ENCODE peak calls at places on chromosomes 12 and 14, in eight cellular contexts. One of them, this sample, is unnamed.

GRCh38 chr14:100687386-100687785 is 39.3 kb upstream of the DLK1 start:
- DNase-seq in transverse colon: no peak
- DNase-seq in heart left ventricle: no peak
- DNase-seq in heart right ventricle: no peak
- DNase-seq in small intestine: no peak
- DNase-seq in neuronal stem cell: no peak
- DNase-seq in lung: no peak
- DNase-seq in RWPE2: no peak
- DNase-seq in this sample: no peak

GRCh38 chr12:47828967-47829482 is 9.3 kb upstream of the HDAC7 start:
- DNase-seq in RWPE2: no peak
- DNase-seq in transverse colon: peak; percentile 82
- DNase-seq in lung: peak; percentile 86
- DNase-seq in heart left ventricle: peak; percentile 91
- DNase-seq in small intestine: peak; percentile 70
- DNase-seq in heart right ventricle: peak; percentile 88
- DNase-seq in neuronal stem cell: no peak
- DNase-seq in this sample: no peak

GRCh38 chr14:79011091-79011919 is 841.1 kb downstream of the NRXN3 start:
- DNase-seq in neuronal stem cell: peak; percentile 57
- DNase-seq in heart right ventricle: no peak
- DNase-seq in heart left ventricle: no peak
- DNase-seq in lung: no peak
- DNase-seq in transverse colon: no peak
- DNase-seq in RWPE2: peak; percentile 65
- DNase-seq in small intestine: peak; percentile 9
- DNase-seq in this sample: peak; percentile 11

GRCh38 chr12:3165311-3165931 is 88.2 kb downstream of the TSPAN9 start:
- DNase-seq in transverse colon: no peak
- DNase-seq in RWPE2: no peak
- DNase-seq in lung: no peak
- DNase-seq in heart right ventricle: no peak
- DNase-seq in heart left ventricle: no peak
- DNase-seq in neuronal stem cell: no peak
- DNase-seq in small intestine: no peak
- DNase-seq in this sample: no peak

GRCh38 chr14:59265808-59266207 is 77.3 kb downstream of the DAAM1 start:
- DNase-seq in RWPE2: no peak
- DNase-seq in transverse colon: peak; percentile 35
- DNase-seq in neuronal stem cell: no peak
- DNase-seq in lung: no peak
- DNase-seq in heart right ventricle: no peak
- DNase-seq in small intestine: no peak
- DNase-seq in heart left ventricle: no peak
- DNase-seq in this sample: no peak

GRCh38 chr12:122099280-122099749 is 20.8 kb downstream of the MLXIP start:
- DNase-seq in heart left ventricle: no peak
- DNase-seq in heart right ventricle: no peak
- DNase-seq in lung: no peak
- DNase-seq in transverse colon: no peak
- DNase-seq in small intestine: no peak
- DNase-seq in RWPE2: no peak
- DNase-seq in neuronal stem cell: no peak
- DNase-seq in this sample: no peak

GRCh38 chr12:33488036-33488435 is 48.4 kb upstream of the SYT10 start:
- DNase-seq in RWPE2: no peak
- DNase-seq in heart right ventricle: no peak
- DNase-seq in lung: no peak
- DNase-seq in neuronal stem cell: no peak
- DNase-seq in transverse colon: no peak
- DNase-seq in heart left ventricle: no peak
- DNase-seq in small intestine: peak; percentile 18
- DNase-seq in this sample: no peak

GRCh38 chr14:87643005-87643404 is 350.0 kb downstream of the GALC start:
- DNase-seq in transverse colon: no peak
- DNase-seq in lung: peak; percentile 31
- DNase-seq in RWPE2: no peak
- DNase-seq in small intestine: no peak
- DNase-seq in heart right ventricle: no peak
- DNase-seq in neuronal stem cell: no peak
- DNase-seq in heart left ventricle: peak; percentile 37
- DNase-seq in this sample: no peak

GRCh38 chr12:116277393-116278258 is at the start of gene MED13L:
- DNase-seq in transverse colon: peak; percentile 91
- DNase-seq in small intestine: peak; percentile 84
- DNase-seq in lung: peak; percentile 87
- DNase-seq in heart left ventricle: peak; percentile 93
- DNase-seq in heart right ventricle: peak; percentile 87
- DNase-seq in RWPE2: peak; percentile 80
- DNase-seq in neuronal stem cell: peak; percentile 92
- DNase-seq in this sample: peak; percentile 75

GRCh38 chr12:55637467-55637866 is 775 bp downstream of the OR10P1 start:
- DNase-seq in heart right ventricle: no peak
- DNase-seq in lung: no peak
- DNase-seq in RWPE2: no peak
- DNase-seq in small intestine: peak; percentile 15
- DNase-seq in neuronal stem cell: no peak
- DNase-seq in transverse colon: no peak
- DNase-seq in heart left ventricle: no peak
- DNase-seq in this sample: no peak

GRCh38 chr12:104177663-104178501 is 37.7 kb upstream of the TXNRD1 start:
- DNase-seq in small intestine: peak; percentile 3
- DNase-seq in heart left ventricle: peak; percentile 77
- DNase-seq in transverse colon: peak; percentile 54
- DNase-seq in RWPE2: no peak
- DNase-seq in lung: peak; percentile 58
- DNase-seq in heart right ventricle: peak; percentile 44
- DNase-seq in neuronal stem cell: no peak
- DNase-seq in this sample: no peak

GRCh38 chr12:128571906-128572305 is 251.9 kb downstream of the SLC15A4 start:
- DNase-seq in lung: no peak
- DNase-seq in neuronal stem cell: no peak
- DNase-seq in RWPE2: no peak
- DNase-seq in small intestine: no peak
- DNase-seq in transverse colon: no peak
- DNase-seq in heart right ventricle: no peak
- DNase-seq in heart left ventricle: no peak
- DNase-seq in this sample: no peak

GRCh38 chr14:59582845-59583509 is 6.4 kb upstream of the CCDC175 start:
- DNase-seq in transverse colon: no peak
- DNase-seq in heart left ventricle: peak; percentile 31
- DNase-seq in small intestine: no peak
- DNase-seq in lung: no peak
- DNase-seq in RWPE2: no peak
- DNase-seq in neuronal stem cell: no peak
- DNase-seq in heart right ventricle: no peak
- DNase-seq in this sample: no peak

GRCh38 chr12:94831081-94831747 is 172.3 kb downstream of the NDUFA12 start:
- DNase-seq in neuronal stem cell: no peak
- DNase-seq in transverse colon: peak; percentile 56
- DNase-seq in lung: no peak
- DNase-seq in heart right ventricle: peak; percentile 11
- DNase-seq in RWPE2: no peak
- DNase-seq in small intestine: no peak
- DNase-seq in heart left ventricle: no peak
- DNase-seq in this sample: no peak

GRCh38 chr14:56857206-56857605 is 46.9 kb upstream of the OTX2 start:
- DNase-seq in lung: no peak
- DNase-seq in RWPE2: no peak
- DNase-seq in transverse colon: no peak
- DNase-seq in heart right ventricle: no peak
- DNase-seq in heart left ventricle: no peak
- DNase-seq in neuronal stem cell: no peak
- DNase-seq in small intestine: no peak
- DNase-seq in this sample: no peak

GRCh38 chr14:93056840-93057585 is 58.7 kb downstream of the ITPK1 start:
- DNase-seq in transverse colon: no peak
- DNase-seq in RWPE2: peak; percentile 47
- DNase-seq in lung: no peak
- DNase-seq in heart left ventricle: peak; percentile 68
- DNase-seq in small intestine: peak; percentile 77
- DNase-seq in heart right ventricle: no peak
- DNase-seq in neuronal stem cell: no peak
- DNase-seq in this sample: no peak

GRCh38 chr14:23076785-23077408 is 18.0 kb downstream of the ACIN1 start:
- DNase-seq in lung: no peak
- DNase-seq in neuronal stem cell: no peak
- DNase-seq in heart right ventricle: no peak
- DNase-seq in RWPE2: no peak
- DNase-seq in transverse colon: no peak
- DNase-seq in heart left ventricle: no peak
- DNase-seq in small intestine: no peak
- DNase-seq in this sample: no peak

GRCh38 chr12:57464569-57464968 is 5.0 kb downstream of the GLI1 start:
- DNase-seq in transverse colon: no peak
- DNase-seq in heart right ventricle: no peak
- DNase-seq in heart left ventricle: no peak
- DNase-seq in RWPE2: no peak
- DNase-seq in neuronal stem cell: no peak
- DNase-seq in small intestine: no peak
- DNase-seq in lung: no peak
- DNase-seq in this sample: no peak

GRCh38 chr12:108304633-108305032 is 34.5 kb downstream of the CMKLR1 start:
- DNase-seq in transverse colon: no peak
- DNase-seq in heart left ventricle: peak; percentile 45
- DNase-seq in small intestine: no peak
- DNase-seq in heart right ventricle: no peak
- DNase-seq in lung: no peak
- DNase-seq in neuronal stem cell: no peak
- DNase-seq in RWPE2: no peak
- DNase-seq in this sample: no peak

GRCh38 chr12:101691697-101692096 is 5.7 kb upstream of the CHPT1 start:
- DNase-seq in small intestine: peak; percentile 68
- DNase-seq in heart right ventricle: no peak
- DNase-seq in transverse colon: no peak
- DNase-seq in RWPE2: no peak
- DNase-seq in heart left ventricle: no peak
- DNase-seq in lung: no peak
- DNase-seq in neuronal stem cell: no peak
- DNase-seq in this sample: no peak

GRCh38 chr12:108386704-108387360 is 47.7 kb upstream of the CMKLR1 start:
- DNase-seq in transverse colon: no peak
- DNase-seq in RWPE2: no peak
- DNase-seq in small intestine: no peak
- DNase-seq in heart left ventricle: no peak
- DNase-seq in lung: no peak
- DNase-seq in neuronal stem cell: no peak
- DNase-seq in heart right ventricle: no peak
- DNase-seq in this sample: no peak

GRCh38 chr12:91111366-91112321 is at the start of gene LUM:
- DNase-seq in lung: no peak
- DNase-seq in transverse colon: no peak
- DNase-seq in neuronal stem cell: peak; percentile 6
- DNase-seq in heart left ventricle: peak; percentile 47
- DNase-seq in RWPE2: no peak
- DNase-seq in small intestine: peak; percentile 21
- DNase-seq in heart right ventricle: peak; percentile 42
- DNase-seq in this sample: no peak

DNA sequence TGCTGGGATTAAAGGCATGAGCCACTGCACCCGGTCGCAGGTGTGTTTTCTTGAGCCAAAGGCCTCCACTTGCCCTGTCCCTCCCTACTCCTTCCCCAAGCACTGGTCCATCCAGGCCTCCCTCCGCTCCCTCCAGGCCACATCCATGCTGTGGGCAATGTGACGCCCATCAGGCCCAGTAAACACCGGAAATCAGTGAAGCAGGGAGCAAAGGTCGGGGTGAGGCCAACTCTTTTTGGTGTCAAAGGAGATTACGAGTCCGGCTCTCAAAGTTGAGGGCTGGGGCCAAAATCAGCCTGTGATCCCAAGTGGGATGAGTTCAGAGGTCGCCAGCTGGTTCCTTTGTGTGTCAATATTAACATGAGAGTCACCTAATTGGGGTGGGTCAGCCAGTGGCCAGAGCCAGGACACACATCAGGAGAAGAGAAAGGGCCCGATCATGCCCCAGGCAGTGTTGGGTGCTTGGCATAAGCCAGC is 195.7 kb downstream of the RBM19 start:
- DNase-seq in RWPE2: no peak
- DNase-seq in heart right ventricle: no peak
- DNase-seq in neuronal stem cell: no peak
- DNase-seq in transverse colon: no peak
- DNase-seq in small intestine: no peak
- DNase-seq in heart left ventricle: no peak
- DNase-seq in lung: no peak
- DNase-seq in this sample: no peak
- H3K4me1 ChIP-seq in RWPE2: no peaks in the 10 kb centered on the region
- H3K4me1 ChIP-seq in heart right ventricle: no peaks in the 10 kb centered on the region
- H3K4me1 ChIP-seq in neuronal stem cell: peaks cover 15% of the 10 kb centered on the region
- H3K4me1 ChIP-seq in transverse colon: no peaks in the 10 kb centered on the region
- H3K4me1 ChIP-seq in small intestine: no peaks in the 10 kb centered on the region
- H3K4me1 ChIP-seq in heart left ventricle: no peaks in the 10 kb centered on the region
- H3K4me1 ChIP-seq in lung: no peaks in the 10 kb centered on the region
- H3K4me1 ChIP-seq in this sample: peaks cover 20% of the 10 kb centered on the region

GRCh38 chr14:95663226-95663797 is 22.9 kb upstream of the TCL1B start:
- DNase-seq in lung: no peak
- DNase-seq in heart left ventricle: no peak
- DNase-seq in transverse colon: peak; percentile 9
- DNase-seq in heart right ventricle: no peak
- DNase-seq in RWPE2: no peak
- DNase-seq in neuronal stem cell: no peak
- DNase-seq in small intestine: no peak
- DNase-seq in this sample: no peak
- H3K4me1 ChIP-seq in lung: no peaks in the 10 kb centered on the region
- H3K4me1 ChIP-seq in heart left ventricle: no peaks in the 10 kb centered on the region
- H3K4me1 ChIP-seq in transverse colon: no peaks in the 10 kb centered on the region
- H3K4me1 ChIP-seq in heart right ventricle: no peaks in the 10 kb centered on the region
- H3K4me1 ChIP-seq in RWPE2: no peaks in the 10 kb centered on the region
- H3K4me1 ChIP-seq in neuronal stem cell: peaks cover 8% of the 10 kb centered on the region
- H3K4me1 ChIP-seq in small intestine: no peaks in the 10 kb centered on the region
- H3K4me1 ChIP-seq in this sample: peaks cover 18% of the 10 kb centered on the region

GRCh38 chr12:37565112-37565511 is 751.5 kb upstream of the ALG10B start:
- DNase-seq in heart left ventricle: no peak
- DNase-seq in small intestine: no peak
- DNase-seq in lung: no peak
- DNase-seq in transverse colon: no peak
- DNase-seq in neuronal stem cell: no peak
- DNase-seq in RWPE2: no peak
- DNase-seq in heart right ventricle: no peak
- DNase-seq in this sample: no peak
- H3K4me1 ChIP-seq in heart left ventricle: no peaks in the 10 kb centered on the region
- H3K4me1 ChIP-seq in small intestine: no peaks in the 10 kb centered on the region
- H3K4me1 ChIP-seq in lung: no peaks in the 10 kb centered on the region
- H3K4me1 ChIP-seq in transverse colon: no peaks in the 10 kb centered on the region
- H3K4me1 ChIP-seq in neuronal stem cell: no peaks in the 10 kb centered on the region
- H3K4me1 ChIP-seq in RWPE2: no peaks in the 10 kb centered on the region
- H3K4me1 ChIP-seq in heart right ventricle: no peaks in the 10 kb centered on the region
- H3K4me1 ChIP-seq in this sample: no peaks in the 10 kb centered on the region

GRCh38 chr14:105168496-105168978 is at the start of gene JAG2:
- DNase-seq in neuronal stem cell: peak; percentile 27
- DNase-seq in lung: peak; percentile 55
- DNase-seq in transverse colon: peak; percentile 57
- DNase-seq in heart left ventricle: peak; percentile 76
- DNase-seq in small intestine: peak; percentile 31
- DNase-seq in RWPE2: no peak
- DNase-seq in heart right ventricle: peak; percentile 72
- DNase-seq in this sample: no peak
- H3K4me1 ChIP-seq in neuronal stem cell: peaks cover 12% of the 10 kb centered on the region
- H3K4me1 ChIP-seq in lung: peaks cover 3% of the 10 kb centered on the region
- H3K4me1 ChIP-seq in transverse colon: peaks cover 30% of the 10 kb centered on the region
- H3K4me1 ChIP-seq in heart left ventricle: peaks cover 33% of the 10 kb centered on the region
- H3K4me1 ChIP-seq in small intestine: no peaks in the 10 kb centered on the region
- H3K4me1 ChIP-seq in RWPE2: peaks cover 19% of the 10 kb centered on the region
- H3K4me1 ChIP-seq in heart right ventricle: peaks cover 39% of the 10 kb centered on the region
- H3K4me1 ChIP-seq in this sample: peaks cover 25% of the 10 kb centered on the region